ENCODE peak calls at places on chromosomes 5 and 9, in five cellular contexts. One of them, this sample, is unnamed.

GRCh38 chr9:107260437-107261081 is 22.5 kb upstream of the RAD23B start:
- DNase-seq in Calu3: no peak
- DNase-seq in osteocyte: no peak
- DNase-seq in hepatocyte: no peak
- DNase-seq in fibroblast of lung: no peak
- DNase-seq in this sample: no peak

GRCh38 chr5:177447611-177448243 is 1.1 kb downstream of the PRR7 start:
- DNase-seq in Calu3: peak; percentile 95
- DNase-seq in osteocyte: no peak
- DNase-seq in hepatocyte: peak; percentile 60
- DNase-seq in fibroblast of lung: peak; percentile 81
- DNase-seq in this sample: peak; percentile 91

GRCh38 chr9:90871327-90871935 is 69.8 kb downstream of the SYK start:
- DNase-seq in Calu3: no peak
- DNase-seq in osteocyte: peak; percentile 15
- DNase-seq in hepatocyte: no peak
- DNase-seq in fibroblast of lung: no peak
- DNase-seq in this sample: no peak

GRCh38 chr9:76394896-76395244 is 644 bp upstream of the RFK start:
- DNase-seq in Calu3: peak; percentile 13
- DNase-seq in osteocyte: no peak
- DNase-seq in hepatocyte: peak; percentile 66
- DNase-seq in fibroblast of lung: no peak
- DNase-seq in this sample: no peak

GRCh38 chr5:14108170-14108996 is 34.8 kb upstream of the TRIO start:
- DNase-seq in Calu3: peak; percentile 64
- DNase-seq in osteocyte: peak; percentile 80
- DNase-seq in hepatocyte: peak; percentile 83
- DNase-seq in fibroblast of lung: peak; percentile 91
- DNase-seq in this sample: no peak

GRCh38 chr9:90060256-90060655 is 455.4 kb downstream of the GADD45G start:
- DNase-seq in Calu3: no peak
- DNase-seq in osteocyte: peak; percentile 71
- DNase-seq in hepatocyte: no peak
- DNase-seq in fibroblast of lung: no peak
- DNase-seq in this sample: no peak

GRCh38 chr9:136937186-136938001 is 7.1 kb downstream of the FBXW5 start:
- DNase-seq in Calu3: no peak
- DNase-seq in osteocyte: no peak
- DNase-seq in hepatocyte: no peak
- DNase-seq in fibroblast of lung: no peak
- DNase-seq in this sample: peak; percentile 79

GRCh38 chr5:127313847-127314473 is 23.4 kb downstream of the MEGF10 start:
- DNase-seq in Calu3: peak; percentile 82
- DNase-seq in osteocyte: no peak
- DNase-seq in hepatocyte: peak; percentile 61
- DNase-seq in fibroblast of lung: peak; percentile 54
- DNase-seq in this sample: no peak

GRCh38 chr5:67144183-67144639 is 52.4 kb downstream of the CD180 start:
- DNase-seq in Calu3: no peak
- DNase-seq in osteocyte: no peak
- DNase-seq in hepatocyte: peak; percentile 44
- DNase-seq in fibroblast of lung: no peak
- DNase-seq in this sample: no peak

GRCh38 chr5:80654054-80654390 is 430 bp upstream of the MSH3 start:
- DNase-seq in Calu3: peak; percentile 36
- DNase-seq in osteocyte: no peak
- DNase-seq in hepatocyte: peak; percentile 49
- DNase-seq in fibroblast of lung: no peak
- DNase-seq in this sample: no peak

GRCh38 chr5:80655231-80655784 is 525 bp upstream of the DHFR start:
- DNase-seq in Calu3: no peak
- DNase-seq in osteocyte: no peak
- DNase-seq in hepatocyte: no peak
- DNase-seq in fibroblast of lung: peak; percentile 25
- DNase-seq in this sample: no peak

GRCh38 chr5:80656425-80656824 is 1.6 kb upstream of the DHFR start:
- DNase-seq in Calu3: no peak
- DNase-seq in osteocyte: no peak
- DNase-seq in hepatocyte: no peak
- DNase-seq in fibroblast of lung: no peak
- DNase-seq in this sample: no peak

GRCh38 chr5:80653497-80653896 is 955 bp upstream of the MSH3 start:
- DNase-seq in Calu3: peak; percentile 3
- DNase-seq in osteocyte: no peak
- DNase-seq in hepatocyte: no peak
- DNase-seq in fibroblast of lung: no peak
- DNase-seq in this sample: no peak

GRCh38 chr5:80654391-80655230 is at the start of the genes DHFR and MSH3:
- DNase-seq in Calu3: peak; percentile 94
- DNase-seq in osteocyte: peak; percentile 92
- DNase-seq in hepatocyte: peak; percentile 93
- DNase-seq in fibroblast of lung: peak; percentile 88
- DNase-seq in this sample: peak; percentile 93
- TF ChIP-seq CTCF in Calu3: no peak
- TF ChIP-seq CTCF in osteocyte: peak; percentile 26
- TF ChIP-seq CTCF in hepatocyte: peak; percentile 27
- TF ChIP-seq CTCF in fibroblast of lung: no peak
- TF ChIP-seq CTCF in this sample: peak; percentile 61

DNA sequence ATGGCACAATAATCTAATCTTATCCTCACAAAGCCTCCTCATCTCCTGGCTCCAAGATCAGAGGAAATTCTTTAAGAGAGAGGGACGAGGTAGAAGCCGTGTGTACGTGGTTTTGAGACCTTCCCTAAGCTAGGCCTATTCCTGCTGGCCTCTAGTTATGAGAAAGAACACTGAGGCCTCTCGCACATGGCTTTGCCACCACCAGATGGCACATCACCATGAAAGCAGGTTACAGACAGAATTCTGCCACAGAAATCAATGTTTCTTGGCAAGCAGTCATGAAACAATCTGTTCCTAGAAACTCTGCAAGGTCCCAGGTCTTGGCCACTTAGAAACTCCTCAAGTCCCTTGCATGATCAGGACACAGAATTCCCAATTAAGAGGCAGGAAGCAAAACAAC is 268.2 kb upstream of the TAS2R1 start:
- DNase-seq in Calu3: peak; percentile 68
- DNase-seq in osteocyte: peak; percentile 64
- DNase-seq in hepatocyte: peak; percentile 29
- DNase-seq in fibroblast of lung: peak; percentile 47
- DNase-seq in this sample: no peak
- TF ChIP-seq CTCF in Calu3: peak; percentile 60
- TF ChIP-seq CTCF in osteocyte: peak; percentile 68
- TF ChIP-seq CTCF in hepatocyte: peak; percentile 45
- TF ChIP-seq CTCF in fibroblast of lung: peak; percentile 33
- TF ChIP-seq CTCF in this sample: peak; percentile 80

GRCh38 chr9:25350011-25350410 is 328.2 kb downstream of the TUSC1 start:
- DNase-seq in Calu3: no peak
- DNase-seq in osteocyte: no peak
- DNase-seq in hepatocyte: no peak
- DNase-seq in fibroblast of lung: no peak
- DNase-seq in this sample: no peak
- TF ChIP-seq CTCF in Calu3: no peak
- TF ChIP-seq CTCF in osteocyte: no peak
- TF ChIP-seq CTCF in hepatocyte: peak; percentile 6
- TF ChIP-seq CTCF in fibroblast of lung: no peak
- TF ChIP-seq CTCF in this sample: no peak

DNA sequence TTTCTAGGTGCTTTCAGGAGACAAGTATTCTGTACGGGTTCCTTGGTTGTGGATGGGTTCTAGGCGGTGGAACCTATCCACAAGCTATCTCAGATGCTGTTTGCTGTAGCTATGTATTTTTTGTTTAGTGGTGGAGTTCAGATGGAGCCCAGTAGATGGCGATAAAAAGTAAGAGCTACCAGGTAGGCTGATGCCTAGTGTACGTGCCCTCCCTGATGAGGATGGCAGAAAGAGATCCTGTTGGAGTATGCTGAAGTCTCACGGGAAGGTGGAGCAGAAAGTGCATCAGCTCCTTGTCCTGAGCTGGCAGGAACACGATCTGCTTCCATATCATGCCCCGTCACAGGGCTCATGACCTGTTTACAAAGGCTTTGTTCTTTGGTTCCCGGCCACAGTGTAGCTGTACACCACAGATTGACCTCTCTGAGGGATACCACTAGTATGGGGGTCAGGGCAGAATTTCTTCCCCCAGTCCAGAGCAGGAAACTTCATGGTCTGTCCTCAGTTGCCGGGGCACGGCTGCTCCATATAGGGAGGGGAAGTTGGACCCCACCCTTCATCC is 12.6 kb upstream of the UGT3A2 start:
- DNase-seq in Calu3: peak; percentile 53
- DNase-seq in osteocyte: no peak
- DNase-seq in hepatocyte: peak; percentile 77
- DNase-seq in fibroblast of lung: peak; percentile 59
- DNase-seq in this sample: no peak
- TF ChIP-seq CTCF in Calu3: peak; percentile 66
- TF ChIP-seq CTCF in osteocyte: peak; percentile 73
- TF ChIP-seq CTCF in hepatocyte: peak; percentile 72
- TF ChIP-seq CTCF in fibroblast of lung: peak; percentile 58
- TF ChIP-seq CTCF in this sample: peak; percentile 82

DNA sequence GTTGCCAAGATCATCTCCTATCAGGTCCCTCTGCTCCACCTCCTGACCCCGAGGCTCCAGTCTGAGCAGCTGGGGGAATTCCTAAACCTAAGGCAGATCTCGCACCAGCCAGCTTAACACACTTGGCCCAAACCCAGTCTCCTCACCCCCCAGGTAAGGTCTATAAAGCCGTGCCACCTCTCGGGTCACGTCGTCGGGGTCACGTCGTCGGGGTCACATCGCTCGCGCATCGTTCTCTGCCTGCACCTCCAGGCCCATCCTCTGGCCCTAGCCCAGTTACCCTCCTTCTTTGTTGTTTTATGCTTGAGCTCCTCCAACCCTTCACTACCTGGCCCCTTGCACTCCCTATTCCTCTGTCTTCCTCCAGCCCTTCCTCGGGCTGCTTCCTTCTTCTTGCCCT is 77.2 kb downstream of the CTSL start:
- DNase-seq in Calu3: no peak
- DNase-seq in osteocyte: no peak
- DNase-seq in hepatocyte: no peak
- DNase-seq in fibroblast of lung: no peak
- DNase-seq in this sample: no peak
- TF ChIP-seq CTCF in Calu3: no peak
- TF ChIP-seq CTCF in osteocyte: no peak
- TF ChIP-seq CTCF in hepatocyte: no peak
- TF ChIP-seq CTCF in fibroblast of lung: no peak
- TF ChIP-seq CTCF in this sample: no peak

GRCh38 chr9:16601991-16602390 is 268.5 kb downstream of the BNC2 start:
- DNase-seq in Calu3: no peak
- DNase-seq in osteocyte: no peak
- DNase-seq in hepatocyte: no peak
- DNase-seq in fibroblast of lung: no peak
- DNase-seq in this sample: no peak
- TF ChIP-seq CTCF in Calu3: no peak
- TF ChIP-seq CTCF in osteocyte: no peak
- TF ChIP-seq CTCF in hepatocyte: no peak
- TF ChIP-seq CTCF in fibroblast of lung: no peak
- TF ChIP-seq CTCF in this sample: peak; percentile 50

GRCh38 chr9:121989010-121989409 is 104.1 kb downstream of the TTLL11 start:
- DNase-seq in Calu3: peak; percentile 20
- DNase-seq in osteocyte: no peak
- DNase-seq in hepatocyte: peak; percentile 64
- DNase-seq in fibroblast of lung: no peak
- DNase-seq in this sample: no peak
- TF ChIP-seq CTCF in Calu3: no peak
- TF ChIP-seq CTCF in osteocyte: peak; percentile 39
- TF ChIP-seq CTCF in hepatocyte: peak; percentile 48
- TF ChIP-seq CTCF in fibroblast of lung: no peak
- TF ChIP-seq CTCF in this sample: peak; percentile 66

GRCh38 chr5:58477760-58478159 is 13.5 kb upstream of the GAPT start:
- DNase-seq in Calu3: no peak
- DNase-seq in osteocyte: no peak
- DNase-seq in hepatocyte: no peak
- DNase-seq in fibroblast of lung: no peak
- DNase-seq in this sample: no peak
- TF ChIP-seq CTCF in Calu3: no peak
- TF ChIP-seq CTCF in osteocyte: peak; percentile 49
- TF ChIP-seq CTCF in hepatocyte: peak; percentile 54
- TF ChIP-seq CTCF in fibroblast of lung: no peak
- TF ChIP-seq CTCF in this sample: peak; percentile 76

GRCh38 chr5:53201746-53202145 is 92.2 kb upstream of the MOCS2 start:
- DNase-seq in Calu3: no peak
- DNase-seq in osteocyte: no peak
- DNase-seq in hepatocyte: no peak
- DNase-seq in fibroblast of lung: no peak
- DNase-seq in this sample: no peak
- TF ChIP-seq CTCF in Calu3: no peak
- TF ChIP-seq CTCF in osteocyte: peak; percentile 17
- TF ChIP-seq CTCF in hepatocyte: peak; percentile 10
- TF ChIP-seq CTCF in fibroblast of lung: peak; percentile 6
- TF ChIP-seq CTCF in this sample: peak; percentile 42

This sample was measured in chondrocyte.